ENCODE peak calls at places on chromosomes 7 and 10, in four cellular contexts. X, E, F and M are unnamed samples.

GRCh38 chr7:51236470-51237127 is 80.0 kb downstream of the COBL start:
- DNase-seq in X (no peak), F (no peak), E (no peak), M (no peak)

GRCh38 chr7:4265056-4265455 is 417.0 kb upstream of the FOXK1 start:
- DNase-seq in F (no peak), X (no peak), E (no peak), M (no peak)

GRCh38 chr7:98927125-98927524 is 48.8 kb downstream of the TRRAP start:
- DNase-seq in E (no peak), F (no peak), X (no peak), M (no peak)

GRCh38 chr7:136523581-136523980 is 344.9 kb upstream of the CHRM2 start:
- DNase-seq in E (no peak), F (no peak), X (no peak), M (no peak)

GRCh38 chr7:72183835-72184234 is 228.3 kb downstream of the CALN1 start:
- DNase-seq in E (peak; percentile 23), F (no peak), X (no peak), M (no peak)

GRCh38 chr10:59470570-59470969 is 108.2 kb upstream of the FAM13C start:
- DNase-seq in F (no peak), E (no peak), X (no peak), M (no peak)

GRCh38 chr10:80274396-80275134 is 14.9 kb downstream of the MAT1A start:
- DNase-seq in X (no peak), F (no peak), E (no peak), M (no peak)

GRCh38 chr10:101280511-101280910 is 51.2 kb upstream of the LBX1 start:
- DNase-seq in F (no peak), E (no peak), X (no peak), M (no peak)

GRCh38 chr7:41492603-41493002 is 210.3 kb downstream of the INHBA start:
- DNase-seq in F (no peak), E (no peak), X (no peak), M (no peak)

GRCh38 chr10:27643296-27643695 is 102.3 kb downstream of the MKX start:
- DNase-seq in F (no peak), X (no peak), E (no peak), M (no peak)

GRCh38 chr7:5296015-5296621 is 13.4 kb downstream of the SLC29A4 start:
- DNase-seq in F (no peak), E (no peak), X (no peak), M (no peak)

GRCh38 chr10:68138526-68138925 is 29.2 kb downstream of the MYPN start:
- DNase-seq in E (no peak), X (no peak), F (no peak), M (no peak)
- TF ChIP-seq POLR2AphosphoS5 in E (no peak), X (no peak), F (no peak), M (no peak)

GRCh38 chr7:77409739-77410545 is 6.2 kb downstream of the GSAP start:
- DNase-seq in X (peak; percentile 97), E (no peak), F (no peak), M (no peak)
- TF ChIP-seq SPI1 in X (peak; percentile 86), E (no peak), F (no peak), M (no peak)

GRCh38 chr7:123431075-123431614 is 103.2 kb downstream of the IQUB start:
- DNase-seq in E (no peak), X (no peak), F (no peak), M (no peak)
- TF ChIP-seq POLR2AphosphoS5 in E (no peak), X (no peak), F (no peak), M (no peak)

GRCh38 chr10:35754489-35754888 is 112.4 kb upstream of the FZD8 start:
- DNase-seq in X (no peak), E (no peak), F (no peak), M (no peak)

GRCh38 chr10:35752469-35753450 is 110.7 kb upstream of the FZD8 start:
- DNase-seq in F (no peak), X (no peak), E (no peak), M (no peak)

GRCh38 chr10:35758086-35758485 is 116.0 kb upstream of the FZD8 start:
- DNase-seq in E (no peak), F (no peak), X (no peak), M (no peak)
- TF ChIP-seq SPI1 in E (no peak), F (no peak), X (no peak), M (no peak)